ENCODE peak calls at places on chromosomes 4 and X, in four cellular contexts. H, U, Q and A are unnamed samples. For H3K4me1, the result is how much of the 10 kb centered on the place peaks cover.

GRCh38 chr4:123659759-123660158 is 263.2 kb downstream of the SPRY1 start:
- DNase-seq in H (peak), U (no peak), Q (no peak), A (no peak)

GRCh38 chr4:138897818-138898226 is 117.8 kb upstream of the NOCT start:
- DNase-seq in Q (no peak), H (no peak), U (no peak), A (no peak)

GRCh38 chrX:20218809-20219505 is 47.8 kb downstream of the RPS6KA3 start:
- DNase-seq in H (peak), U (no peak), Q (no peak), A (no peak)

GRCh38 chr4:165325732-165326512 is 1.5 kb upstream of the MSMO1 start:
- DNase-seq in Q (no peak), U (peak), H (peak), A (no peak)

GRCh38 chr4:111210576-111210975 is 587.7 kb upstream of the PITX2 start:
- DNase-seq in Q (no peak), H (no peak), U (no peak), A (no peak)

GRCh38 chr4:57090099-57090498 is 20.1 kb downstream of the IGFBP7 start:
- DNase-seq in Q (no peak), H (peak), U (no peak), A (no peak)

GRCh38 chr4:7055111-7055989 is 12.2 kb downstream of the TADA2B start:
- DNase-seq in H (peak), Q (no peak), U (no peak), A (no peak)

GRCh38 chr4:53595204-53595603 is 3.9 kb upstream of the LNX1 start:
- DNase-seq in H (no peak), Q (no peak), U (no peak), A (no peak)

GRCh38 chr4:20839957-20840356 is 139.7 kb downstream of the PACRGL start:
- DNase-seq in H (peak), Q (no peak), U (no peak), A (no peak)

GRCh38 chr4:74133786-74134499 is 24.0 kb upstream of the MTHFD2L start:
- DNase-seq in Q (peak), H (peak), U (peak), A (peak)

GRCh38 chr4:68865178-68865638 is 49.4 kb downstream of the UGT2B10 start:
- DNase-seq in U (no peak), H (no peak), Q (no peak), A (no peak)

GRCh38 chrX:22135994-22136684 is 104.0 kb downstream of the PHEX start:
- DNase-seq in H (peak), Q (no peak), U (peak), A (no peak)

GRCh38 chrX:2385224-2385623 is 115.6 kb downstream of the DHRSX start:
- DNase-seq in U (peak), H (no peak), Q (no peak), A (no peak)

GRCh38 chr4:169311643-169312365 is 41.0 kb upstream of the SH3RF1 start:
- DNase-seq in Q (peak), H (peak), U (peak), A (no peak)

GRCh38 chr4:1842339-1842895 is 13.5 kb downstream of the LETM1 start:
- DNase-seq in Q (no peak), H (no peak), U (no peak), A (no peak)

GRCh38 chr4:70759126-70759525 is 37.4 kb downstream of the RUFY3 start:
- DNase-seq in U (no peak), H (no peak), Q (no peak), A (no peak)

GRCh38 chr4:165810726-165811125 is 62.3 kb upstream of the TLL1 start:
- DNase-seq in H (no peak), Q (no peak), U (no peak), A (no peak)

GRCh38 chr4:25654031-25654970 is 1.4 kb upstream of the SLC34A2 start:
- DNase-seq in H (no peak), U (no peak), Q (no peak), A (peak)

GRCh38 chrX:120749141-120749846 is 119.4 kb upstream of the C1GALT1C1 start:
- DNase-seq in Q (no peak), U (no peak), H (peak), A (no peak)

GRCh38 chrX:154349979-154350378 is 24.5 kb downstream of the FLNA start:
- DNase-seq in U (no peak), H (no peak), Q (no peak), A (no peak)

GRCh38 chr4:833156-833555 is 7.2 kb upstream of the CPLX1 start:
- DNase-seq in Q (no peak), H (no peak), U (no peak), A (no peak)

GRCh38 chrX:11787564-11787963 is 29.5 kb downstream of the MSL3 start:
- DNase-seq in Q (peak), U (peak), H (peak), A (no peak)

GRCh38 chrX:8784162-8784561 is 17.0 kb downstream of the FAM9A start:
- DNase-seq in H (no peak), Q (no peak), U (no peak), A (no peak)

GRCh38 chrX:46693149-46693548 is 65.8 kb downstream of the SLC9A7 start:
- DNase-seq in H (no peak), Q (no peak), U (no peak), A (no peak)

GRCh38 chr4:85955614-85956295 is 404.1 kb downstream of the MAPK10 start:
- DNase-seq in Q (no peak), U (no peak), H (no peak), A (no peak)

GRCh38 chr4:182807346-182807745 is 109.8 kb downstream of the DCTD start:
- DNase-seq in H (no peak), Q (no peak), U (no peak), A (no peak)

GRCh38 chr4:157978680-157979361 is 194.0 kb downstream of the GASK1B start:
- DNase-seq in U (peak), Q (peak), H (peak), A (no peak)

GRCh38 chr4:142350886-142351285 is 495.2 kb downstream of the INPP4B start:
- DNase-seq in H (peak), Q (no peak), U (no peak), A (no peak)

DNA sequence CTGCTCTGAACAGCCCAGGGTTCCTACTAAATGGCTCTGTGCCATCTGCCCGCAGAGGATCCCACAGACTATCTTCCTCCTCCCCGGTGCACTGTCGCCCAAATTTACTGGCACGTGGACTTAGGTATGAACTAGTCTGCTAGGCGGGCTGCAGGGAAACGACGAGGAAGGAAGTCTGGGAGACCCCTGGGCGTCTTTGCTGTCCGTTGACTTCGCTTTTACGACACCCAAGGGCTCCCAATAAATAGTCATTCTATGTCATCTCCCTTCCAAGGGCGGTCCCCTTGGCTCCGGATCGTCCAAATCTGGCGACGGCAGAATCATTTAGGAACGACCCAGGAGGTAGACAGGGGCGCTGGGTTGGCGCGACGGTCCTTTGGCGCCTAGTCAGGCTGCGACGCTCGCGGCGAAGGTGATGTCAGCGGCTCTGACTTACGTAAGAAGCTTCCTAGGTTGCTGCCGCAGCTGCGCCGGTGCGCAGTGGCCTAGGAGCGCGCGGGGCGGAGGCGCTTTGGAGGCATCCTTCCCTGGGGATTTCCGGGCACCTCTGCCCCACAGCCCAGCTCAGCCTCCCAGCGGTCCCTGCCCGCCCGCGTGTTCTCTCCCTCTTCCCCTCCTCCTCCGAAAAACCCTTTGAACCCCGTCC is 2.2 kb downstream of the NHS start:
- DNase-seq in Q (peak), U (peak), H (peak), A (no peak)
- TF ChIP-seq POLR2AphosphoS5 in Q (peak), U (no peak), H (no peak), A (no peak)

GRCh38 chr4:125314676-125315570 is at the start of gene FAT4:
- DNase-seq in U (peak), Q (peak), H (peak), A (peak)
- TF ChIP-seq POLR2A in U (no peak), Q (no peak), H (peak), A (peak)

GRCh38 chr4:76952071-76952470 is 2.5 kb downstream of the SEPTIN11 start:
- DNase-seq in U (no peak), H (no peak), Q (no peak), A (no peak)

GRCh38 chr4:76950846-76951321 is 1.3 kb downstream of the SEPTIN11 start:
- DNase-seq in H (peak), Q (no peak), U (no peak), A (no peak)

GRCh38 chr4:76950052-76950845 is 697 bp downstream of the SEPTIN11 start:
- DNase-seq in Q (peak), U (no peak), H (peak), A (peak)

GRCh38 chr4:76952631-76953587 is 3.4 kb downstream of the SEPTIN11 start:
- DNase-seq in H (no peak), Q (no peak), U (no peak), A (no peak)

GRCh38 chr4:76951333-76952033 is 1.9 kb downstream of the SEPTIN11 start:
- DNase-seq in Q (no peak), H (peak), U (no peak), A (no peak)
- H3K4me1 ChIP-seq in Q (under half), H (under half), U (under half), A (under half)

DNA sequence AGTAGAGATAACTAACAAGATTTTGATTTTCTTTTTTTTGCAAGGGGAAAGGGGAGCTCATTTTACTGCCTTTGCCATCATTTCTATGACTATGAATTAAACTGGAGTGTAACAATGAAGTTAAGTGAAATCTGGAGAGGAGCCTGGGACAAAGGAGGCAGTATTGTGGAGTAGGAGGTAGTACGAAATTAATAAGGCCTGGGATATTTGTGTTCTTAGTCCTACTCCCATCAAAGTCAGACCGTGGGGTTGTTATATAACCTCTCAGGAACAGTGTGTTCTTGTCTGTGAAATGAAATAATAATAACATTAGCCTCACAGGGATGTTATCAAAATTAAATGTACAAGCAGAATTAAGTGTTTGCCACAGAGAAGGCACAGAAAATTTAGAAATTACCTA is 204.3 kb upstream of the EMCN start:
- DNase-seq in Q (no peak), H (no peak), U (no peak), A (no peak)
- TF ChIP-seq POLR2AphosphoS5 in Q (no peak), H (no peak), U (no peak), A (no peak)

GRCh38 chr4:76208005-76208765 is 5.4 kb downstream of the SCARB2 start:
- DNase-seq in H (peak), U (no peak), Q (peak), A (peak)
- TF ChIP-seq POLR2A in H (peak), U (no peak), Q (no peak), A (no peak)

GRCh38 chrX:134624046-134624430 is 34.2 kb downstream of the PLAC1 start:
- DNase-seq in H (no peak), U (no peak), Q (no peak), A (no peak)
- H3K4me1 ChIP-seq in H (under half), U (under half), Q (under half), A (under half)

GRCh38 chrX:23304881-23305280 is 29.8 kb upstream of the PTCHD1 start:
- DNase-seq in H (no peak), Q (no peak), U (no peak), A (no peak)
- TF ChIP-seq POLR2AphosphoS5 in H (no peak), Q (no peak), U (no peak), A (no peak)

DNA sequence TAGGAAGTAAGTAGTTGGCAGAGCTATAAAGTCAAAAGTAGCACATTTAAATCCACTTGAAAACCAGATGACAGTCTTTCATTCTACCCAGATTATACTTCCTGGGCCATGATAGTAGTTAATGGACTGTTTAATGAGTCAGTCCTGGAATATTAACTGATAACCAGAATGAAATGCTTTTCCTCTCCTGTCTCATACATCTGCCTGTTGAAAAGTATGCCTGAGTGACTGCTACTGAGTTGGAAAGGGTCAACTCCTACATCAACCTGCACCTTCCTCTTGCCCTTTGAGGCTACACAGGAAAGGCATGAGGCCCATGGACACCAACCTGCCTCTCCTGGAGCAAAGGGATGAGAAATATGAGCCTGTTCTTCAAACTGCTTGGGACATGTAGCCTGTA is 36.0 kb upstream of the COX7B2 start:
- DNase-seq in U (no peak), Q (no peak), H (no peak), A (no peak)
- TF ChIP-seq POLR2A in U (no peak), Q (no peak), H (no peak), A (no peak)

GRCh38 chrX:13088155-13088485 is 43.7 kb upstream of the FAM9C start:
- DNase-seq in Q (no peak), H (no peak), U (no peak), A (no peak)
- H3K4me1 ChIP-seq in Q (under half), H (under half), U (under half), A (under half)